ENCODE peak calls at places on chromosomes 3 and 15, in four cellular contexts. J is hepatocyte, M is vagina, Z is kidney. L is an unnamed sample.

GRCh38 chr15:86183765-86184491 is 104.3 kb downstream of the AGBL1 start:
- DNase-seq in Z (no peak), M (no peak), J (no peak), L (no peak)

GRCh38 chr3:152742368-152743347 is 92.3 kb upstream of the P2RY1 start:
- DNase-seq in M (no peak), Z (no peak), J (no peak), L (no peak)

GRCh38 chr15:43225201-43225949 is 4.6 kb upstream of the EPB42 start:
- DNase-seq in J (peak; percentile 83), Z (no peak), M (no peak), L (no peak)

GRCh38 chr15:20341901-20342605 is 199.5 kb downstream of the GOLGA6L6 start:
- DNase-seq in M (peak; percentile 99), Z (peak; percentile 95), J (peak; percentile 91), L (peak; percentile 92)

GRCh38 chr3:187291001-187291511 is 481 bp downstream of the MASP1 start:
- DNase-seq in J (peak; percentile 47), M (no peak), Z (no peak), L (peak; percentile 50)

GRCh38 chr3:149638401-149639092 is 19.3 kb downstream of the WWTR1 start:
- DNase-seq in Z (no peak), J (peak; percentile 40), M (no peak), L (no peak)

GRCh38 chr3:37892917-37893595 is 31.4 kb downstream of the CTDSPL start:
- DNase-seq in M (no peak), J (peak; percentile 20), Z (peak; percentile 92), L (peak; percentile 75)

GRCh38 chr3:30286007-30286669 is 320.3 kb upstream of the TGFBR2 start:
- DNase-seq in J (peak; percentile 19), Z (peak; percentile 79), M (no peak), L (peak; percentile 78)

GRCh38 chr3:190486201-190486865 is 27.6 kb upstream of the IL1RAP start:
- DNase-seq in Z (no peak), M (no peak), J (no peak), L (no peak)

GRCh38 chr15:100920516-100921135 is 1.5 kb downstream of the LRRK1 start:
- DNase-seq in J (no peak), M (peak; percentile 81), Z (no peak), L (no peak)

GRCh38 chr3:129211772-129212171 is 28.1 kb upstream of the CNBP start:
- DNase-seq in Z (peak; percentile 94), M (no peak), J (peak; percentile 69), L (peak; percentile 81)

GRCh38 chr3:154191520-154191919 is 70.3 kb downstream of the ARHGEF26 start:
- DNase-seq in Z (no peak), J (no peak), M (no peak), L (no peak)

GRCh38 chr3:63324621-63325020 is 46.5 kb downstream of the SYNPR start:
- DNase-seq in Z (no peak), J (no peak), M (no peak), L (no peak)

GRCh38 chr15:71798641-71799040 is 11.7 kb upstream of the NR2E3 start:
- DNase-seq in J (no peak), M (no peak), Z (no peak), L (no peak)

GRCh38 chr3:147797095-147797494 is 387.9 kb downstream of the ZIC1 start:
- DNase-seq in Z (no peak), J (no peak), M (no peak), L (no peak)

GRCh38 chr3:45056608-45057301 is 30.7 kb downstream of the CLEC3B start:
- DNase-seq in M (no peak), Z (no peak), J (no peak), L (no peak)

GRCh38 chr3:16302082-16302631 is 37.1 kb downstream of the OXNAD1 start:
- DNase-seq in M (no peak), Z (no peak), J (no peak), L (no peak)

GRCh38 chr3:27146786-27147185 is 222.4 kb downstream of the NEK10 start:
- DNase-seq in M (no peak), J (no peak), Z (no peak), L (no peak)

GRCh38 chr3:24810881-24811280 is 316.2 kb upstream of the THRB start:
- DNase-seq in Z (no peak), M (no peak), J (peak; percentile 12), L (no peak)

GRCh38 chr3:9480265-9480664 is 73.4 kb downstream of the LHFPL4 start:
- DNase-seq in M (no peak), J (no peak), Z (no peak), L (no peak)

GRCh38 chr3:150286390-150287147 is 121.5 kb upstream of the TSC22D2 start:
- DNase-seq in M (no peak), J (peak; percentile 64), Z (no peak), L (no peak)

GRCh38 chr15:69038508-69038907 is 24.0 kb downstream of the NOX5 start:
- DNase-seq in M (no peak), J (no peak), Z (no peak), L (no peak)

GRCh38 chr15:64561997-64562396 is 101.6 kb downstream of the ZNF609 start:
- DNase-seq in J (no peak), Z (no peak), M (no peak), L (no peak)

GRCh38 chr15:89599021-89599420 is 23.8 kb downstream of the TICRR start:
- DNase-seq in J (no peak), Z (no peak), M (no peak), L (no peak)

GRCh38 chr15:45180201-45180600 is 7.6 kb downstream of the SHF start:
- DNase-seq in Z (no peak), M (no peak), J (no peak), L (no peak)

GRCh38 chr3:46334911-46335478 is 18.9 kb upstream of the CCR2 start:
- DNase-seq in J (peak; percentile 49), Z (no peak), M (no peak), L (no peak)

GRCh38 chr3:129756871-129757270 is 136.6 kb downstream of the TMCC1 start:
- DNase-seq in J (no peak), M (no peak), Z (no peak), L (no peak)

GRCh38 chr15:74176262-74177208 is 3.0 kb downstream of the ISLR start:
- DNase-seq in M (peak; percentile 84), Z (no peak), J (no peak), L (no peak)
- H3K4me1 ChIP-seq in M (peaks cover 85% of the 10 kb centered on the region), Z (peaks cover 42% of the 10 kb centered on the region), J (peaks cover 40% of the 10 kb centered on the region), L (peaks cover 27% of the 10 kb centered on the region)

GRCh38 chr3:182792901-182793662 is at the start of gene ATP11B:
- DNase-seq in Z (peak; percentile 90), J (peak; percentile 88), M (peak; percentile 89), L (peak; percentile 91)
- H3K27ac ChIP-seq in Z (peak within 1 kb of the TSS; percentile 93), J (peak within 1 kb of the TSS; percentile 99), M (peak within 1 kb of the TSS; percentile 95), L (peak within 1 kb of the TSS; percentile 86)

DNA sequence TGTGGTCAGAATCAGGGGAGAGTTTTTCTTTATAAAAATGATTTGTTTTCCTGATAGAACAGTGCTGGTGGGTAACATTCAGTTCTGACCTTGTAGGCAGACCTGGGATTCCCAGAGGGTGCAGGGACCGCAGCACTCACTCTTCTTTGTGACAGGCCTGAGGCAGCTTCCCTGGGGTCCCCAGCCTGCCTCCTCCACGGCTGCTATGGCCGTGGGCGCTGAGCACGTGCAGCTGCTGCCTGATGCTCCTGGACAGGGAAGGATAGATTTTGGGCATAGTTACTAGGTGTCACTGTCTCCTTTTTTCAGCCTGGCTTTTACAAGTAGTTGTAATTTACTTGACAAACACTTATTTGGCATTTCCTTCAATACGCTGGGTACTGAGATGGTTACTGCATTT is 39.1 kb downstream of the CACNA1D start:
- DNase-seq in M (no peak), J (no peak), Z (no peak), L (no peak)
- H3K4me3 ChIP-seq in M (no peak overlapping the region), J (no peak overlapping the region), Z (no peak overlapping the region), L (no peak overlapping the region)

DNA sequence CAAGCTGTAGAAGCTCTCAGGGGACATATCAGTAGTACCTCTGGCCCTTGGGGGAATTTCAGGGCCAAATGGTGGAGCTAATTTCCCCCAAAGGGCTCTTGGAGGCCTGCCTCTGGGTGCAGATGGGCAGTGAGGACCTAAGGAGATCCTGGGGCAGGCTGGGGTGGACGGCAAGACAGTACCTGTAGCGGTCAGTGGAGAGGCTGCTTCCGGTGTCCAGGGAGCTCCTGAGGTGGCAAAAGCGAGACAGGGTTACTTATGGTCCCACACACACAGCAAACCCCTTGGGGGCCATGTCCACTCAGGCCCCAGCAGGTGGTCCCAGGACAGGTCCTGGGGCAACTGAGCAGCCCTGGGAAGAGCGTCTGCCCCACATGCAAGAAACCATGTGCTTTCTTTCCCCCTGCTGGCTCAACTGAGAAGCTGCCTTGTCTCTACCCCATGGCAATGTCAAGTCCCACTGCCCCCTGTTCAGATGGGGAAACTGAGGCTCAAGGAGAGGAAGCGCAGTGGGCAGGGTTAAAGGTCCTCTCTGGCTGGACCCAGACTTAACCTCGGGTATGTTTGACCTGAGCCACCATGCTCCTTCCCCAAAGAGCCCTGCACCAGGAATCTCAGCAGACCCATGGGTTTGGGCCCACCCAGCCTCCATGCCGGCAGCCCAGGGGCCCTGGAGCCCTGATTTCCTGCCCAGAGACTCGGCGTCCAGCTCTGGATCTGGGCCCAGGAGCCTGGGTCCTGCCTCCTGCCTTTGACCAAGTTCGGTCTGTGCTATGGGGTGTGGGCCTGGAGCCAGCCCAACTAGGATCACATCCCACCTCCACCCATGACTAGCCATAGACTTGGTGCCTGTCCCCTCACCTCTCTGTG is 25.7 kb downstream of the IQSEC1 start:
- DNase-seq in M (no peak), Z (peak; percentile 59), J (no peak), L (no peak)
- H3K4me1 ChIP-seq in M (no peaks in the 10 kb centered on the region), Z (no peaks in the 10 kb centered on the region), J (no peaks in the 10 kb centered on the region), L (no peaks in the 10 kb centered on the region)

GRCh38 chr3:170359178-170359704 is 1.7 kb downstream of the SKIL start:
- DNase-seq in J (no peak), Z (no peak), M (no peak), L (no peak)
- H3K27ac ChIP-seq in J (peak overlapping the region; percentile 96), Z (peak overlapping the region; percentile 99), M (no peak overlapping the region), L (no peak overlapping the region)

GRCh38 chr15:99732268-99732641 is 982 bp downstream of the LYSMD4 start:
- DNase-seq in Z (no peak), J (peak; percentile 34), M (no peak), L (no peak)
- H3K4me3 ChIP-seq in Z (peak overlapping the region; percentile 64), J (peak overlapping the region; percentile 73), M (peak overlapping the region; percentile 94), L (peak overlapping the region; percentile 78)

GRCh38 chr15:38685686-38686339 is 121.2 kb upstream of the RASGRP1 start:
- DNase-seq in M (no peak), J (no peak), Z (no peak), L (no peak)
- H3K4me1 ChIP-seq in M (no peaks in the 10 kb centered on the region), J (no peaks in the 10 kb centered on the region), Z (no peaks in the 10 kb centered on the region), L (no peaks in the 10 kb centered on the region)

DNA sequence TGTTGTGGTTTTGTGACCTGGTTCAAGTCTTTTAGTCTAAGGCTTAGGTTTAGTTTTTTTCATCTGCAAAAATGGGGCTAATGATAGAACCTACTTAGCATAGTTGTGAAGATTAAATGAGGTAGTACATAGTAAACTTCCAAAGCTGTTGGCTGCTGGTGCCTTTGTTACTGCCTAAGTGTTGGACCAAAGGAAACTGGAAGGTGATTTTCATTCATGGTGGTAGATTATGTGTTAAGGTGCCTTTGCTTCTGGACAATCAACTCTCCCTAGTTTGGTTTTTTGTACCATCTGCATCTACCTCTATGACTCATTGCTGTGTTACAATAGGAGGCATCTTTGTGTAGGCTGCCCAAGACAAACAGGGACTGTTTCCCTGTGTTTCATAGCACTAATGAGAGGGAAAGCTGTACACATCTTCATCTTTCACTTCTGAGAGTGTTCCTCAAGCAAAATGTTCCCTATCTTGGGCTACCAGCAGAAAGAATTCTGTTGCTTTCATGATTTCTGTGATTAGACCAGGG is 3.2 kb downstream of the MAP2K1 start:
- DNase-seq in M (no peak), J (no peak), Z (no peak), L (no peak)
- H3K27ac ChIP-seq in M (no peak overlapping the region), J (no peak overlapping the region), Z (no peak overlapping the region), L (no peak overlapping the region)